ENCODE peak calls at places on chromosomes 6 and 20, in nine cellular contexts. One of them, this sample, is unnamed.

GRCh38 chr6:157271911-157272310 is 51.4 kb downstream of the TMEM242 start:
- DNase-seq in NCI-H2081: no peak
- DNase-seq in NCI-H1436: no peak
- DNase-seq in KG1: no peak
- DNase-seq in stimulated activated CD4-positive, alpha-beta T cell treated with anti-CD3 and anti-CD28 coated beads, Interleukin-15, amount 100 ng/mL, for 24 hours: no peak
- DNase-seq in CD8-positive, alpha-beta T cell: no peak
- DNase-seq in stimulated activated CD8-positive, alpha-beta memory T cell treated with anti-CD3 and anti-CD28 coated beads, Interleukin-12 subunit alpha, Interleukin-12 subunit beta, amount 100 ng/mL, for 4 hours: no peak
- DNase-seq in iris pigment epithelial cell: no peak
- DNase-seq in H7: no peak
- DNase-seq in this sample: no peak

GRCh38 chr6:153787341-153787606 is 251.8 kb upstream of the OPRM1 start:
- DNase-seq in NCI-H2081: no peak
- DNase-seq in NCI-H1436: no peak
- DNase-seq in KG1: no peak
- DNase-seq in stimulated activated CD4-positive, alpha-beta T cell treated with anti-CD3 and anti-CD28 coated beads, Interleukin-15, amount 100 ng/mL, for 24 hours: no peak
- DNase-seq in CD8-positive, alpha-beta T cell: no peak
- DNase-seq in stimulated activated CD8-positive, alpha-beta memory T cell treated with anti-CD3 and anti-CD28 coated beads, Interleukin-12 subunit alpha, Interleukin-12 subunit beta, amount 100 ng/mL, for 4 hours: no peak
- DNase-seq in iris pigment epithelial cell: no peak
- DNase-seq in H7: no peak
- DNase-seq in this sample: no peak

GRCh38 chr20:15342987-15343639 is 1005.7 kb upstream of the FLRT3 start:
- DNase-seq in NCI-H2081: no peak
- DNase-seq in NCI-H1436: no peak
- DNase-seq in KG1: no peak
- DNase-seq in stimulated activated CD4-positive, alpha-beta T cell treated with anti-CD3 and anti-CD28 coated beads, Interleukin-15, amount 100 ng/mL, for 24 hours: no peak
- DNase-seq in CD8-positive, alpha-beta T cell: no peak
- DNase-seq in stimulated activated CD8-positive, alpha-beta memory T cell treated with anti-CD3 and anti-CD28 coated beads, Interleukin-12 subunit alpha, Interleukin-12 subunit beta, amount 100 ng/mL, for 4 hours: no peak
- DNase-seq in iris pigment epithelial cell: no peak
- DNase-seq in H7: no peak
- DNase-seq in this sample: no peak

GRCh38 chr6:124298682-124299081 is 495.0 kb downstream of the NKAIN2 start:
- DNase-seq in NCI-H2081: peak; percentile 18
- DNase-seq in NCI-H1436: peak; percentile 29
- DNase-seq in KG1: no peak
- DNase-seq in stimulated activated CD4-positive, alpha-beta T cell treated with anti-CD3 and anti-CD28 coated beads, Interleukin-15, amount 100 ng/mL, for 24 hours: no peak
- DNase-seq in CD8-positive, alpha-beta T cell: no peak
- DNase-seq in stimulated activated CD8-positive, alpha-beta memory T cell treated with anti-CD3 and anti-CD28 coated beads, Interleukin-12 subunit alpha, Interleukin-12 subunit beta, amount 100 ng/mL, for 4 hours: no peak
- DNase-seq in iris pigment epithelial cell: no peak
- DNase-seq in H7: no peak
- DNase-seq in this sample: peak; percentile 66

GRCh38 chr6:25365159-25365558 is 86.0 kb downstream of the CARMIL1 start:
- DNase-seq in NCI-H2081: no peak
- DNase-seq in NCI-H1436: no peak
- DNase-seq in KG1: no peak
- DNase-seq in stimulated activated CD4-positive, alpha-beta T cell treated with anti-CD3 and anti-CD28 coated beads, Interleukin-15, amount 100 ng/mL, for 24 hours: no peak
- DNase-seq in CD8-positive, alpha-beta T cell: no peak
- DNase-seq in stimulated activated CD8-positive, alpha-beta memory T cell treated with anti-CD3 and anti-CD28 coated beads, Interleukin-12 subunit alpha, Interleukin-12 subunit beta, amount 100 ng/mL, for 4 hours: no peak
- DNase-seq in iris pigment epithelial cell: no peak
- DNase-seq in H7: no peak
- DNase-seq in this sample: no peak

GRCh38 chr20:2873747-2874041 is 413 bp downstream of the PTPRA start:
- DNase-seq in NCI-H2081: peak; percentile 51
- DNase-seq in NCI-H1436: peak; percentile 45
- DNase-seq in KG1: no peak
- DNase-seq in stimulated activated CD4-positive, alpha-beta T cell treated with anti-CD3 and anti-CD28 coated beads, Interleukin-15, amount 100 ng/mL, for 24 hours: peak; percentile 72
- DNase-seq in CD8-positive, alpha-beta T cell: peak; percentile 79
- DNase-seq in stimulated activated CD8-positive, alpha-beta memory T cell treated with anti-CD3 and anti-CD28 coated beads, Interleukin-12 subunit alpha, Interleukin-12 subunit beta, amount 100 ng/mL, for 4 hours: peak; percentile 63
- DNase-seq in iris pigment epithelial cell: peak; percentile 21
- DNase-seq in H7: peak; percentile 88
- DNase-seq in this sample: no peak

GRCh38 chr6:2505624-2506023 is 245.1 kb downstream of the MYLK4 start:
- DNase-seq in NCI-H2081: no peak
- DNase-seq in NCI-H1436: no peak
- DNase-seq in KG1: no peak
- DNase-seq in stimulated activated CD4-positive, alpha-beta T cell treated with anti-CD3 and anti-CD28 coated beads, Interleukin-15, amount 100 ng/mL, for 24 hours: peak; percentile 25
- DNase-seq in CD8-positive, alpha-beta T cell: no peak
- DNase-seq in stimulated activated CD8-positive, alpha-beta memory T cell treated with anti-CD3 and anti-CD28 coated beads, Interleukin-12 subunit alpha, Interleukin-12 subunit beta, amount 100 ng/mL, for 4 hours: no peak
- DNase-seq in iris pigment epithelial cell: no peak
- DNase-seq in H7: peak; percentile 76
- DNase-seq in this sample: no peak

GRCh38 chr20:21981179-21981578 is 275.7 kb downstream of the PAX1 start:
- DNase-seq in NCI-H2081: no peak
- DNase-seq in NCI-H1436: no peak
- DNase-seq in KG1: no peak
- DNase-seq in stimulated activated CD4-positive, alpha-beta T cell treated with anti-CD3 and anti-CD28 coated beads, Interleukin-15, amount 100 ng/mL, for 24 hours: no peak
- DNase-seq in CD8-positive, alpha-beta T cell: no peak
- DNase-seq in stimulated activated CD8-positive, alpha-beta memory T cell treated with anti-CD3 and anti-CD28 coated beads, Interleukin-12 subunit alpha, Interleukin-12 subunit beta, amount 100 ng/mL, for 4 hours: no peak
- DNase-seq in iris pigment epithelial cell: no peak
- DNase-seq in H7: no peak
- DNase-seq in this sample: no peak

GRCh38 chr6:5159162-5159561 is 74.0 kb downstream of the PPP1R3G start:
- DNase-seq in NCI-H2081: no peak
- DNase-seq in NCI-H1436: no peak
- DNase-seq in KG1: no peak
- DNase-seq in stimulated activated CD4-positive, alpha-beta T cell treated with anti-CD3 and anti-CD28 coated beads, Interleukin-15, amount 100 ng/mL, for 24 hours: no peak
- DNase-seq in CD8-positive, alpha-beta T cell: no peak
- DNase-seq in stimulated activated CD8-positive, alpha-beta memory T cell treated with anti-CD3 and anti-CD28 coated beads, Interleukin-12 subunit alpha, Interleukin-12 subunit beta, amount 100 ng/mL, for 4 hours: no peak
- DNase-seq in iris pigment epithelial cell: no peak
- DNase-seq in H7: no peak
- DNase-seq in this sample: no peak

GRCh38 chr20:48295966-48296421 is 510.7 kb upstream of the SULF2 start:
- DNase-seq in NCI-H2081: no peak
- DNase-seq in NCI-H1436: no peak
- DNase-seq in KG1: no peak
- DNase-seq in stimulated activated CD4-positive, alpha-beta T cell treated with anti-CD3 and anti-CD28 coated beads, Interleukin-15, amount 100 ng/mL, for 24 hours: no peak
- DNase-seq in CD8-positive, alpha-beta T cell: no peak
- DNase-seq in stimulated activated CD8-positive, alpha-beta memory T cell treated with anti-CD3 and anti-CD28 coated beads, Interleukin-12 subunit alpha, Interleukin-12 subunit beta, amount 100 ng/mL, for 4 hours: no peak
- DNase-seq in iris pigment epithelial cell: peak; percentile 73
- DNase-seq in H7: no peak
- DNase-seq in this sample: no peak

GRCh38 chr20:856361-856775 is 22.9 kb downstream of the FAM110A start:
- DNase-seq in NCI-H2081: no peak
- DNase-seq in NCI-H1436: no peak
- DNase-seq in KG1: no peak
- DNase-seq in stimulated activated CD4-positive, alpha-beta T cell treated with anti-CD3 and anti-CD28 coated beads, Interleukin-15, amount 100 ng/mL, for 24 hours: peak; percentile 65
- DNase-seq in CD8-positive, alpha-beta T cell: peak; percentile 64
- DNase-seq in stimulated activated CD8-positive, alpha-beta memory T cell treated with anti-CD3 and anti-CD28 coated beads, Interleukin-12 subunit alpha, Interleukin-12 subunit beta, amount 100 ng/mL, for 4 hours: peak; percentile 41
- DNase-seq in iris pigment epithelial cell: peak; percentile 48
- DNase-seq in H7: no peak
- DNase-seq in this sample: no peak

GRCh38 chr6:31659649-31660223 is 842 bp downstream of the C6orf47 start:
- DNase-seq in NCI-H2081: no peak
- DNase-seq in NCI-H1436: no peak
- DNase-seq in KG1: no peak
- DNase-seq in stimulated activated CD4-positive, alpha-beta T cell treated with anti-CD3 and anti-CD28 coated beads, Interleukin-15, amount 100 ng/mL, for 24 hours: no peak
- DNase-seq in CD8-positive, alpha-beta T cell: no peak
- DNase-seq in stimulated activated CD8-positive, alpha-beta memory T cell treated with anti-CD3 and anti-CD28 coated beads, Interleukin-12 subunit alpha, Interleukin-12 subunit beta, amount 100 ng/mL, for 4 hours: no peak
- DNase-seq in iris pigment epithelial cell: peak; percentile 36
- DNase-seq in H7: peak; percentile 70
- DNase-seq in this sample: no peak

GRCh38 chr6:69693749-69694148 is 103.1 kb downstream of the LMBRD1 start:
- DNase-seq in NCI-H2081: no peak
- DNase-seq in NCI-H1436: no peak
- DNase-seq in KG1: no peak
- DNase-seq in stimulated activated CD4-positive, alpha-beta T cell treated with anti-CD3 and anti-CD28 coated beads, Interleukin-15, amount 100 ng/mL, for 24 hours: no peak
- DNase-seq in CD8-positive, alpha-beta T cell: no peak
- DNase-seq in stimulated activated CD8-positive, alpha-beta memory T cell treated with anti-CD3 and anti-CD28 coated beads, Interleukin-12 subunit alpha, Interleukin-12 subunit beta, amount 100 ng/mL, for 4 hours: no peak
- DNase-seq in iris pigment epithelial cell: peak; percentile 37
- DNase-seq in H7: no peak
- DNase-seq in this sample: no peak

GRCh38 chr6:136563386-136564152 is 13.3 kb upstream of the MAP7 start:
- DNase-seq in NCI-H2081: no peak
- DNase-seq in NCI-H1436: no peak
- DNase-seq in KG1: no peak
- DNase-seq in stimulated activated CD4-positive, alpha-beta T cell treated with anti-CD3 and anti-CD28 coated beads, Interleukin-15, amount 100 ng/mL, for 24 hours: no peak
- DNase-seq in CD8-positive, alpha-beta T cell: no peak
- DNase-seq in stimulated activated CD8-positive, alpha-beta memory T cell treated with anti-CD3 and anti-CD28 coated beads, Interleukin-12 subunit alpha, Interleukin-12 subunit beta, amount 100 ng/mL, for 4 hours: no peak
- DNase-seq in iris pigment epithelial cell: no peak
- DNase-seq in H7: no peak
- DNase-seq in this sample: no peak

GRCh38 chr6:39057251-39058155 is 8.9 kb downstream of the GLP1R start:
- DNase-seq in NCI-H2081: no peak
- DNase-seq in NCI-H1436: no peak
- DNase-seq in KG1: no peak
- DNase-seq in stimulated activated CD4-positive, alpha-beta T cell treated with anti-CD3 and anti-CD28 coated beads, Interleukin-15, amount 100 ng/mL, for 24 hours: no peak
- DNase-seq in CD8-positive, alpha-beta T cell: no peak
- DNase-seq in stimulated activated CD8-positive, alpha-beta memory T cell treated with anti-CD3 and anti-CD28 coated beads, Interleukin-12 subunit alpha, Interleukin-12 subunit beta, amount 100 ng/mL, for 4 hours: no peak
- DNase-seq in iris pigment epithelial cell: no peak
- DNase-seq in H7: no peak
- DNase-seq in this sample: no peak

GRCh38 chr6:118876201-118876600 is 17.8 kb upstream of the ASF1A start:
- DNase-seq in NCI-H2081: no peak
- DNase-seq in NCI-H1436: no peak
- DNase-seq in KG1: no peak
- DNase-seq in stimulated activated CD4-positive, alpha-beta T cell treated with anti-CD3 and anti-CD28 coated beads, Interleukin-15, amount 100 ng/mL, for 24 hours: no peak
- DNase-seq in CD8-positive, alpha-beta T cell: no peak
- DNase-seq in stimulated activated CD8-positive, alpha-beta memory T cell treated with anti-CD3 and anti-CD28 coated beads, Interleukin-12 subunit alpha, Interleukin-12 subunit beta, amount 100 ng/mL, for 4 hours: no peak
- DNase-seq in iris pigment epithelial cell: peak; percentile 52
- DNase-seq in H7: no peak
- DNase-seq in this sample: no peak

GRCh38 chr20:13420625-13421024 is 199.6 kb downstream of the ISM1 start:
- DNase-seq in NCI-H2081: no peak
- DNase-seq in NCI-H1436: no peak
- DNase-seq in KG1: no peak
- DNase-seq in stimulated activated CD4-positive, alpha-beta T cell treated with anti-CD3 and anti-CD28 coated beads, Interleukin-15, amount 100 ng/mL, for 24 hours: no peak
- DNase-seq in CD8-positive, alpha-beta T cell: no peak
- DNase-seq in stimulated activated CD8-positive, alpha-beta memory T cell treated with anti-CD3 and anti-CD28 coated beads, Interleukin-12 subunit alpha, Interleukin-12 subunit beta, amount 100 ng/mL, for 4 hours: no peak
- DNase-seq in iris pigment epithelial cell: no peak
- DNase-seq in H7: no peak
- DNase-seq in this sample: no peak

GRCh38 chr6:116332096-116332495 is 38.7 kb upstream of the DSE start:
- DNase-seq in NCI-H2081: no peak
- DNase-seq in NCI-H1436: no peak
- DNase-seq in KG1: no peak
- DNase-seq in stimulated activated CD4-positive, alpha-beta T cell treated with anti-CD3 and anti-CD28 coated beads, Interleukin-15, amount 100 ng/mL, for 24 hours: no peak
- DNase-seq in CD8-positive, alpha-beta T cell: no peak
- DNase-seq in stimulated activated CD8-positive, alpha-beta memory T cell treated with anti-CD3 and anti-CD28 coated beads, Interleukin-12 subunit alpha, Interleukin-12 subunit beta, amount 100 ng/mL, for 4 hours: no peak
- DNase-seq in iris pigment epithelial cell: no peak
- DNase-seq in H7: no peak
- DNase-seq in this sample: no peak

GRCh38 chr6:154984146-154984545 is 11.0 kb upstream of the TIAM2 start:
- DNase-seq in NCI-H2081: no peak
- DNase-seq in NCI-H1436: no peak
- DNase-seq in KG1: no peak
- DNase-seq in stimulated activated CD4-positive, alpha-beta T cell treated with anti-CD3 and anti-CD28 coated beads, Interleukin-15, amount 100 ng/mL, for 24 hours: no peak
- DNase-seq in CD8-positive, alpha-beta T cell: no peak
- DNase-seq in stimulated activated CD8-positive, alpha-beta memory T cell treated with anti-CD3 and anti-CD28 coated beads, Interleukin-12 subunit alpha, Interleukin-12 subunit beta, amount 100 ng/mL, for 4 hours: no peak
- DNase-seq in iris pigment epithelial cell: peak; percentile 29
- DNase-seq in H7: no peak
- DNase-seq in this sample: no peak

GRCh38 chr20:6566821-6567220 is 200.7 kb upstream of the BMP2 start:
- DNase-seq in NCI-H2081: no peak
- DNase-seq in NCI-H1436: no peak
- DNase-seq in KG1: no peak
- DNase-seq in stimulated activated CD4-positive, alpha-beta T cell treated with anti-CD3 and anti-CD28 coated beads, Interleukin-15, amount 100 ng/mL, for 24 hours: no peak
- DNase-seq in CD8-positive, alpha-beta T cell: no peak
- DNase-seq in stimulated activated CD8-positive, alpha-beta memory T cell treated with anti-CD3 and anti-CD28 coated beads, Interleukin-12 subunit alpha, Interleukin-12 subunit beta, amount 100 ng/mL, for 4 hours: no peak
- DNase-seq in iris pigment epithelial cell: peak; percentile 99
- DNase-seq in H7: no peak
- DNase-seq in this sample: no peak

GRCh38 chr6:160261991-160262718 is 3.5 kb upstream of the SLC22A2 start:
- DNase-seq in NCI-H2081: no peak
- DNase-seq in NCI-H1436: no peak
- DNase-seq in KG1: no peak
- DNase-seq in stimulated activated CD4-positive, alpha-beta T cell treated with anti-CD3 and anti-CD28 coated beads, Interleukin-15, amount 100 ng/mL, for 24 hours: no peak
- DNase-seq in CD8-positive, alpha-beta T cell: no peak
- DNase-seq in stimulated activated CD8-positive, alpha-beta memory T cell treated with anti-CD3 and anti-CD28 coated beads, Interleukin-12 subunit alpha, Interleukin-12 subunit beta, amount 100 ng/mL, for 4 hours: no peak
- DNase-seq in iris pigment epithelial cell: no peak
- DNase-seq in H7: peak; percentile 66
- DNase-seq in this sample: no peak

GRCh38 chr6:159540152-159540551 is 152.9 kb downstream of the SOD2 start:
- DNase-seq in NCI-H2081: no peak
- DNase-seq in NCI-H1436: no peak
- DNase-seq in KG1: no peak
- DNase-seq in stimulated activated CD4-positive, alpha-beta T cell treated with anti-CD3 and anti-CD28 coated beads, Interleukin-15, amount 100 ng/mL, for 24 hours: peak; percentile 22
- DNase-seq in CD8-positive, alpha-beta T cell: no peak
- DNase-seq in stimulated activated CD8-positive, alpha-beta memory T cell treated with anti-CD3 and anti-CD28 coated beads, Interleukin-12 subunit alpha, Interleukin-12 subunit beta, amount 100 ng/mL, for 4 hours: no peak
- DNase-seq in iris pigment epithelial cell: no peak
- DNase-seq in H7: peak; percentile 66
- DNase-seq in this sample: no peak

GRCh38 chr6:84773431-84774173 is 9.2 kb upstream of the TBX18 start:
- DNase-seq in NCI-H2081: peak; percentile 52
- DNase-seq in NCI-H1436: no peak
- DNase-seq in KG1: no peak
- DNase-seq in stimulated activated CD4-positive, alpha-beta T cell treated with anti-CD3 and anti-CD28 coated beads, Interleukin-15, amount 100 ng/mL, for 24 hours: no peak
- DNase-seq in CD8-positive, alpha-beta T cell: no peak
- DNase-seq in stimulated activated CD8-positive, alpha-beta memory T cell treated with anti-CD3 and anti-CD28 coated beads, Interleukin-12 subunit alpha, Interleukin-12 subunit beta, amount 100 ng/mL, for 4 hours: no peak
- DNase-seq in iris pigment epithelial cell: peak; percentile 38
- DNase-seq in H7: peak; percentile 77
- DNase-seq in this sample: no peak

GRCh38 chr6:26157150-26157837 is 70.1 kb downstream of the HFE start:
- DNase-seq in NCI-H2081: peak; percentile 69
- DNase-seq in NCI-H1436: peak; percentile 49
- DNase-seq in KG1: peak; percentile 75
- DNase-seq in stimulated activated CD4-positive, alpha-beta T cell treated with anti-CD3 and anti-CD28 coated beads, Interleukin-15, amount 100 ng/mL, for 24 hours: peak; percentile 82
- DNase-seq in CD8-positive, alpha-beta T cell: peak; percentile 84
- DNase-seq in stimulated activated CD8-positive, alpha-beta memory T cell treated with anti-CD3 and anti-CD28 coated beads, Interleukin-12 subunit alpha, Interleukin-12 subunit beta, amount 100 ng/mL, for 4 hours: peak; percentile 34
- DNase-seq in iris pigment epithelial cell: peak; percentile 47
- DNase-seq in H7: peak; percentile 73
- DNase-seq in this sample: no peak

GRCh38 chr20:62201173-62202082 is 18.6 kb downstream of the MTG2 start:
- DNase-seq in NCI-H2081: peak; percentile 70
- DNase-seq in NCI-H1436: peak; percentile 73
- DNase-seq in KG1: no peak
- DNase-seq in stimulated activated CD4-positive, alpha-beta T cell treated with anti-CD3 and anti-CD28 coated beads, Interleukin-15, amount 100 ng/mL, for 24 hours: no peak
- DNase-seq in CD8-positive, alpha-beta T cell: no peak
- DNase-seq in stimulated activated CD8-positive, alpha-beta memory T cell treated with anti-CD3 and anti-CD28 coated beads, Interleukin-12 subunit alpha, Interleukin-12 subunit beta, amount 100 ng/mL, for 4 hours: no peak
- DNase-seq in iris pigment epithelial cell: no peak
- DNase-seq in H7: no peak
- DNase-seq in this sample: no peak

GRCh38 chr6:144417686-144418085 is 132.6 kb downstream of the UTRN start:
- DNase-seq in NCI-H2081: no peak
- DNase-seq in NCI-H1436: no peak
- DNase-seq in KG1: no peak
- DNase-seq in stimulated activated CD4-positive, alpha-beta T cell treated with anti-CD3 and anti-CD28 coated beads, Interleukin-15, amount 100 ng/mL, for 24 hours: no peak
- DNase-seq in CD8-positive, alpha-beta T cell: no peak
- DNase-seq in stimulated activated CD8-positive, alpha-beta memory T cell treated with anti-CD3 and anti-CD28 coated beads, Interleukin-12 subunit alpha, Interleukin-12 subunit beta, amount 100 ng/mL, for 4 hours: no peak
- DNase-seq in iris pigment epithelial cell: peak; percentile 70
- DNase-seq in H7: no peak
- DNase-seq in this sample: no peak

GRCh38 chr6:116256694-116257093 is 2.8 kb upstream of the TSPYL4 start:
- DNase-seq in NCI-H2081: no peak
- DNase-seq in NCI-H1436: no peak
- DNase-seq in KG1: no peak
- DNase-seq in stimulated activated CD4-positive, alpha-beta T cell treated with anti-CD3 and anti-CD28 coated beads, Interleukin-15, amount 100 ng/mL, for 24 hours: no peak
- DNase-seq in CD8-positive, alpha-beta T cell: no peak
- DNase-seq in stimulated activated CD8-positive, alpha-beta memory T cell treated with anti-CD3 and anti-CD28 coated beads, Interleukin-12 subunit alpha, Interleukin-12 subunit beta, amount 100 ng/mL, for 4 hours: no peak
- DNase-seq in iris pigment epithelial cell: no peak
- DNase-seq in H7: no peak
- DNase-seq in this sample: no peak

GRCh38 chr6:11460837-11461661 is 76.5 kb upstream of the TMEM170B start:
- DNase-seq in NCI-H2081: no peak
- DNase-seq in NCI-H1436: no peak
- DNase-seq in KG1: no peak
- DNase-seq in stimulated activated CD4-positive, alpha-beta T cell treated with anti-CD3 and anti-CD28 coated beads, Interleukin-15, amount 100 ng/mL, for 24 hours: no peak
- DNase-seq in CD8-positive, alpha-beta T cell: no peak
- DNase-seq in stimulated activated CD8-positive, alpha-beta memory T cell treated with anti-CD3 and anti-CD28 coated beads, Interleukin-12 subunit alpha, Interleukin-12 subunit beta, amount 100 ng/mL, for 4 hours: no peak
- DNase-seq in iris pigment epithelial cell: no peak
- DNase-seq in H7: no peak
- DNase-seq in this sample: no peak

GRCh38 chr20:32164984-32165735 is 42.4 kb downstream of the PLAGL2 start:
- DNase-seq in NCI-H2081: no peak
- DNase-seq in NCI-H1436: no peak
- DNase-seq in KG1: no peak
- DNase-seq in stimulated activated CD4-positive, alpha-beta T cell treated with anti-CD3 and anti-CD28 coated beads, Interleukin-15, amount 100 ng/mL, for 24 hours: no peak
- DNase-seq in CD8-positive, alpha-beta T cell: no peak
- DNase-seq in stimulated activated CD8-positive, alpha-beta memory T cell treated with anti-CD3 and anti-CD28 coated beads, Interleukin-12 subunit alpha, Interleukin-12 subunit beta, amount 100 ng/mL, for 4 hours: no peak
- DNase-seq in iris pigment epithelial cell: no peak
- DNase-seq in H7: no peak
- DNase-seq in this sample: no peak

GRCh38 chr6:27542485-27542884 is 69.6 kb upstream of the ZNF184 start:
- DNase-seq in NCI-H2081: no peak
- DNase-seq in NCI-H1436: no peak
- DNase-seq in KG1: no peak
- DNase-seq in stimulated activated CD4-positive, alpha-beta T cell treated with anti-CD3 and anti-CD28 coated beads, Interleukin-15, amount 100 ng/mL, for 24 hours: no peak
- DNase-seq in CD8-positive, alpha-beta T cell: no peak
- DNase-seq in stimulated activated CD8-positive, alpha-beta memory T cell treated with anti-CD3 and anti-CD28 coated beads, Interleukin-12 subunit alpha, Interleukin-12 subunit beta, amount 100 ng/mL, for 4 hours: no peak
- DNase-seq in iris pigment epithelial cell: no peak
- DNase-seq in H7: no peak
- DNase-seq in this sample: no peak

GRCh38 chr6:2715737-2716136 is 35.0 kb downstream of the MYLK4 start:
- DNase-seq in NCI-H2081: no peak
- DNase-seq in NCI-H1436: no peak
- DNase-seq in KG1: no peak
- DNase-seq in stimulated activated CD4-positive, alpha-beta T cell treated with anti-CD3 and anti-CD28 coated beads, Interleukin-15, amount 100 ng/mL, for 24 hours: no peak
- DNase-seq in CD8-positive, alpha-beta T cell: no peak
- DNase-seq in stimulated activated CD8-positive, alpha-beta memory T cell treated with anti-CD3 and anti-CD28 coated beads, Interleukin-12 subunit alpha, Interleukin-12 subunit beta, amount 100 ng/mL, for 4 hours: no peak
- DNase-seq in iris pigment epithelial cell: no peak
- DNase-seq in H7: no peak
- DNase-seq in this sample: no peak